ENCODE peak calls at places on chromosomes 6 and 20, in four cellular contexts. One of them, this sample, is unnamed.

GRCh38 chr20:37686762-37687477 is 6.9 kb upstream of the CTNNBL1 start:
- DNase-seq in M059J: peak; percentile 76
- DNase-seq in NCI-H1694 treated with DMSO at 0.1 percent for 48 hours: no peak
- DNase-seq in CD8-positive, alpha-beta T cell: no peak
- DNase-seq in this sample: no peak

GRCh38 chr20:31579245-31579644 is 25.8 kb upstream of the ID1 start:
- DNase-seq in NCI-H1694 treated with DMSO at 0.1 percent for 48 hours: peak; percentile 36
- DNase-seq in CD8-positive, alpha-beta T cell: no peak
- DNase-seq in M059J: no peak
- DNase-seq in this sample: no peak

GRCh38 chr6:141464490-141464889 is 668.2 kb upstream of the GJE1 start:
- DNase-seq in M059J: peak; percentile 86
- DNase-seq in NCI-H1694 treated with DMSO at 0.1 percent for 48 hours: peak; percentile 58
- DNase-seq in CD8-positive, alpha-beta T cell: no peak
- DNase-seq in this sample: peak; percentile 15

GRCh38 chr6:120994573-120994967 is 339.7 kb downstream of the TBC1D32 start:
- DNase-seq in M059J: no peak
- DNase-seq in CD8-positive, alpha-beta T cell: no peak
- DNase-seq in NCI-H1694 treated with DMSO at 0.1 percent for 48 hours: no peak
- DNase-seq in this sample: no peak

GRCh38 chr6:40477246-40478126 is 109.7 kb downstream of the LRFN2 start:
- DNase-seq in M059J: peak; percentile 4
- DNase-seq in NCI-H1694 treated with DMSO at 0.1 percent for 48 hours: peak; percentile 86
- DNase-seq in CD8-positive, alpha-beta T cell: peak; percentile 2
- DNase-seq in this sample: no peak

GRCh38 chr6:93418448-93419303 is 683 bp downstream of the EPHA7 start:
- DNase-seq in CD8-positive, alpha-beta T cell: no peak
- DNase-seq in M059J: no peak
- DNase-seq in NCI-H1694 treated with DMSO at 0.1 percent for 48 hours: no peak
- DNase-seq in this sample: no peak

GRCh38 chr20:44032583-44033138 is 118.0 kb downstream of the TOX2 start:
- DNase-seq in NCI-H1694 treated with DMSO at 0.1 percent for 48 hours: no peak
- DNase-seq in M059J: no peak
- DNase-seq in CD8-positive, alpha-beta T cell: no peak
- DNase-seq in this sample: no peak

GRCh38 chr6:56760842-56761241 is 118.2 kb upstream of the DST start:
- DNase-seq in M059J: peak; percentile 84
- DNase-seq in NCI-H1694 treated with DMSO at 0.1 percent for 48 hours: no peak
- DNase-seq in CD8-positive, alpha-beta T cell: no peak
- DNase-seq in this sample: no peak

GRCh38 chr6:4344317-4344899 is 209.0 kb upstream of the ECI2 start:
- DNase-seq in NCI-H1694 treated with DMSO at 0.1 percent for 48 hours: no peak
- DNase-seq in M059J: peak; percentile 60
- DNase-seq in CD8-positive, alpha-beta T cell: no peak
- DNase-seq in this sample: no peak

GRCh38 chr20:18001131-18001921 is 32.5 kb downstream of the MGME1 start:
- DNase-seq in M059J: peak; percentile 81
- DNase-seq in NCI-H1694 treated with DMSO at 0.1 percent for 48 hours: no peak
- DNase-seq in CD8-positive, alpha-beta T cell: no peak
- DNase-seq in this sample: no peak

GRCh38 chr6:45687570-45687969 is 309.8 kb upstream of the SUPT3H start:
- DNase-seq in CD8-positive, alpha-beta T cell: no peak
- DNase-seq in M059J: no peak
- DNase-seq in NCI-H1694 treated with DMSO at 0.1 percent for 48 hours: no peak
- DNase-seq in this sample: no peak

GRCh38 chr6:32298632-32299336 is 72.9 kb downstream of the TSBP1 start:
- DNase-seq in NCI-H1694 treated with DMSO at 0.1 percent for 48 hours: no peak
- DNase-seq in M059J: peak; percentile 74
- DNase-seq in CD8-positive, alpha-beta T cell: no peak
- DNase-seq in this sample: no peak

GRCh38 chr6:133814235-133814634 is 74.7 kb upstream of the TCF21 start:
- DNase-seq in CD8-positive, alpha-beta T cell: no peak
- DNase-seq in NCI-H1694 treated with DMSO at 0.1 percent for 48 hours: no peak
- DNase-seq in M059J: no peak
- DNase-seq in this sample: no peak

GRCh38 chr20:38153011-38153329 is 12.1 kb downstream of the TGM2 start:
- DNase-seq in M059J: no peak
- DNase-seq in CD8-positive, alpha-beta T cell: no peak
- DNase-seq in NCI-H1694 treated with DMSO at 0.1 percent for 48 hours: no peak
- DNase-seq in this sample: no peak

GRCh38 chr6:56953597-56954388 is 1.1 kb upstream of the BEND6 start:
- DNase-seq in M059J: peak; percentile 43
- DNase-seq in CD8-positive, alpha-beta T cell: no peak
- DNase-seq in NCI-H1694 treated with DMSO at 0.1 percent for 48 hours: no peak
- DNase-seq in this sample: no peak

GRCh38 chr6:158496700-158497099 is 63.2 kb upstream of the TMEM181 start:
- DNase-seq in CD8-positive, alpha-beta T cell: no peak
- DNase-seq in NCI-H1694 treated with DMSO at 0.1 percent for 48 hours: no peak
- DNase-seq in M059J: no peak
- DNase-seq in this sample: no peak

GRCh38 chr6:42692151-42692911 is 30.1 kb downstream of the PRPH2 start:
- DNase-seq in NCI-H1694 treated with DMSO at 0.1 percent for 48 hours: no peak
- DNase-seq in CD8-positive, alpha-beta T cell: no peak
- DNase-seq in M059J: peak; percentile 63
- DNase-seq in this sample: no peak

GRCh38 chr6:118632359-118632758 is 19.0 kb downstream of the CEP85L start:
- DNase-seq in CD8-positive, alpha-beta T cell: no peak
- DNase-seq in M059J: no peak
- DNase-seq in NCI-H1694 treated with DMSO at 0.1 percent for 48 hours: no peak
- DNase-seq in this sample: no peak

GRCh38 chr6:137258170-137258569 is 39.0 kb upstream of the IFNGR1 start:
- DNase-seq in NCI-H1694 treated with DMSO at 0.1 percent for 48 hours: no peak
- DNase-seq in M059J: peak; percentile 73
- DNase-seq in CD8-positive, alpha-beta T cell: peak; percentile 8
- DNase-seq in this sample: no peak

GRCh38 chr6:170266061-170266825 is 24.6 kb downstream of the DLL1 start:
- DNase-seq in NCI-H1694 treated with DMSO at 0.1 percent for 48 hours: no peak
- DNase-seq in M059J: no peak
- DNase-seq in CD8-positive, alpha-beta T cell: no peak
- DNase-seq in this sample: no peak

GRCh38 chr6:63899550-63899949 is 263.9 kb downstream of the PHF3 start:
- DNase-seq in M059J: peak; percentile 61
- DNase-seq in CD8-positive, alpha-beta T cell: no peak
- DNase-seq in NCI-H1694 treated with DMSO at 0.1 percent for 48 hours: no peak
- DNase-seq in this sample: no peak

GRCh38 chr6:14442250-14442649 is 324.7 kb downstream of the CD83 start:
- DNase-seq in NCI-H1694 treated with DMSO at 0.1 percent for 48 hours: no peak
- DNase-seq in M059J: no peak
- DNase-seq in CD8-positive, alpha-beta T cell: no peak
- DNase-seq in this sample: no peak

GRCh38 chr6:104943781-104944180 is 13.1 kb upstream of the LIN28B start:
- DNase-seq in CD8-positive, alpha-beta T cell: no peak
- DNase-seq in M059J: peak; percentile 38
- DNase-seq in NCI-H1694 treated with DMSO at 0.1 percent for 48 hours: no peak
- DNase-seq in this sample: no peak

GRCh38 chr20:23692725-23693124 is 3.9 kb upstream of the CST4 start:
- DNase-seq in CD8-positive, alpha-beta T cell: no peak
- DNase-seq in M059J: no peak
- DNase-seq in NCI-H1694 treated with DMSO at 0.1 percent for 48 hours: no peak
- DNase-seq in this sample: no peak

GRCh38 chr6:37244430-37245310 is 12.9 kb upstream of the TBC1D22B start:
- DNase-seq in CD8-positive, alpha-beta T cell: no peak
- DNase-seq in M059J: peak; percentile 100
- DNase-seq in NCI-H1694 treated with DMSO at 0.1 percent for 48 hours: peak; percentile 64
- DNase-seq in this sample: no peak

GRCh38 chr6:157410088-157410487 is 29.1 kb downstream of the ZDHHC14 start:
- DNase-seq in NCI-H1694 treated with DMSO at 0.1 percent for 48 hours: no peak
- DNase-seq in M059J: no peak
- DNase-seq in CD8-positive, alpha-beta T cell: no peak
- DNase-seq in this sample: no peak

GRCh38 chr6:162448294-162448693 is 279.3 kb downstream of the PRKN start:
- DNase-seq in NCI-H1694 treated with DMSO at 0.1 percent for 48 hours: no peak
- DNase-seq in CD8-positive, alpha-beta T cell: no peak
- DNase-seq in M059J: no peak
- DNase-seq in this sample: no peak

GRCh38 chr6:167888098-167888497 is 61.4 kb downstream of the AFDN start:
- DNase-seq in M059J: no peak
- DNase-seq in CD8-positive, alpha-beta T cell: no peak
- DNase-seq in NCI-H1694 treated with DMSO at 0.1 percent for 48 hours: no peak
- DNase-seq in this sample: no peak

GRCh38 chr6:2764610-2765165 is 505 bp upstream of the WRNIP1 start:
- DNase-seq in M059J: peak; percentile 88
- DNase-seq in CD8-positive, alpha-beta T cell: peak; percentile 37
- DNase-seq in NCI-H1694 treated with DMSO at 0.1 percent for 48 hours: peak; percentile 50
- DNase-seq in this sample: no peak

GRCh38 chr6:71457883-71458282 is 169.3 kb downstream of the OGFRL1 start:
- DNase-seq in NCI-H1694 treated with DMSO at 0.1 percent for 48 hours: peak; percentile 83
- DNase-seq in M059J: peak; percentile 52
- DNase-seq in CD8-positive, alpha-beta T cell: no peak
- DNase-seq in this sample: no peak

GRCh38 chr6:28657756-28658465 is 132.2 kb downstream of the GPX5 start:
- DNase-seq in NCI-H1694 treated with DMSO at 0.1 percent for 48 hours: peak; percentile 46
- DNase-seq in CD8-positive, alpha-beta T cell: no peak
- DNase-seq in M059J: peak; percentile 70
- DNase-seq in this sample: peak; percentile 37

GRCh38 chr6:83108378-83108777 is 40.9 kb downstream of the DOP1A start:
- DNase-seq in NCI-H1694 treated with DMSO at 0.1 percent for 48 hours: no peak
- DNase-seq in CD8-positive, alpha-beta T cell: no peak
- DNase-seq in M059J: no peak
- DNase-seq in this sample: no peak

GRCh38 chr20:20897922-20898321 is 185.5 kb upstream of the RALGAPA2 start:
- DNase-seq in M059J: peak; percentile 5
- DNase-seq in NCI-H1694 treated with DMSO at 0.1 percent for 48 hours: no peak
- DNase-seq in CD8-positive, alpha-beta T cell: no peak
- DNase-seq in this sample: no peak

GRCh38 chr6:53410508-53411258 is 61.9 kb upstream of the ELOVL5 start:
- DNase-seq in M059J: peak; percentile 49
- DNase-seq in NCI-H1694 treated with DMSO at 0.1 percent for 48 hours: no peak
- DNase-seq in CD8-positive, alpha-beta T cell: peak; percentile 45
- DNase-seq in this sample: peak; percentile 21

This sample was measured in naive thymus-derived CD4-positive, alpha-beta T cell.